ENCODE peak calls at places on chromosome 1, in nine cellular contexts. D is tibial nerve, P is HCT116, U is heart left ventricle, N is stomach, J is transverse colon, E is A549, S is Peyer's patch, Q is breast epithelium. I is an unnamed sample.

GRCh38 chr1:182484067-182484466 is 34.1 kb downstream of the RGSL1 start:
- DNase-seq in D (no peak), P (no peak), U (no peak), N (no peak), J (no peak), E (no peak), S (no peak), Q (no peak), I (no peak)

GRCh38 chr1:151133339-151133761 is 13.1 kb downstream of the SEMA6C start:
- DNase-seq in D (no peak), P (no peak), U (no peak), N (no peak), J (no peak), E (no peak), S (no peak), Q (no peak), I (no peak)

GRCh38 chr1:77031101-77031662 is 163.9 kb downstream of the ST6GALNAC5 start:
- DNase-seq in D (no peak), P (no peak), U (no peak), N (no peak), J (no peak), E (peak; percentile 26), S (no peak), Q (no peak), I (no peak)

GRCh38 chr1:98794196-98794886 is 132.8 kb downstream of the SNX7 start:
- DNase-seq in D (peak; percentile 50), P (peak; percentile 48), U (no peak), N (no peak), J (peak; percentile 36), E (peak; percentile 21), S (peak; percentile 62), Q (no peak), I (no peak)

GRCh38 chr1:220789532-220790147 is 2.9 kb downstream of the MTARC1 start:
- DNase-seq in D (no peak), P (no peak), U (no peak), N (no peak), J (no peak), E (no peak), S (no peak), Q (no peak), I (no peak)

GRCh38 chr1:225467193-225468020 is 39.6 kb upstream of the LBR start:
- DNase-seq in D (peak; percentile 50), P (no peak), U (peak; percentile 79), N (peak; percentile 63), J (peak; percentile 81), E (no peak), S (peak; percentile 94), Q (no peak), I (peak; percentile 63)

GRCh38 chr1:155913969-155914757 is 3.0 kb upstream of the RIT1 start:
- DNase-seq in D (no peak), P (no peak), U (no peak), N (no peak), J (no peak), E (no peak), S (no peak), Q (no peak), I (no peak)

GRCh38 chr1:115536279-115536816 is 105.4 kb upstream of the VANGL1 start:
- DNase-seq in D (no peak), P (no peak), U (no peak), N (no peak), J (no peak), E (no peak), S (no peak), Q (no peak), I (no peak)

GRCh38 chr1:60129916-60130315 is 56.3 kb upstream of the C1orf87 start:
- DNase-seq in D (no peak), P (no peak), U (no peak), N (no peak), J (no peak), E (no peak), S (no peak), Q (no peak), I (no peak)

GRCh38 chr1:19110266-19110927 is 99.7 kb downstream of the UBR4 start:
- DNase-seq in D (no peak), P (no peak), U (no peak), N (no peak), J (no peak), E (no peak), S (no peak), Q (no peak), I (no peak)

GRCh38 chr1:103273106-103273505 is 164.8 kb upstream of the COL11A1 start:
- DNase-seq in D (no peak), P (no peak), U (no peak), N (no peak), J (no peak), E (no peak), S (no peak), Q (no peak), I (no peak)

GRCh38 chr1:198734323-198735008 is 95.6 kb downstream of the PTPRC start:
- DNase-seq in D (no peak), P (no peak), U (no peak), N (no peak), J (no peak), E (no peak), S (no peak), Q (no peak), I (no peak)

GRCh38 chr1:12047120-12047876 is 15.8 kb upstream of the TNFRSF8 start:
- DNase-seq in D (no peak), P (no peak), U (no peak), N (no peak), J (no peak), E (no peak), S (peak; percentile 63), Q (no peak), I (no peak)

GRCh38 chr1:229027622-229028182 is 243.2 kb upstream of the RAB4A start:
- DNase-seq in D (peak; percentile 66), P (no peak), U (peak; percentile 38), N (no peak), J (peak; percentile 34), E (no peak), S (peak; percentile 64), Q (no peak), I (no peak)

GRCh38 chr1:224433041-224433670 is 1.4 kb downstream of the WDR26 start:
- DNase-seq in D (peak; percentile 44), P (no peak), U (no peak), N (no peak), J (peak; percentile 20), E (no peak), S (no peak), Q (no peak), I (peak; percentile 61)

GRCh38 chr1:38727629-38728175 is 131.9 kb downstream of the RRAGC start:
- DNase-seq in D (no peak), P (no peak), U (no peak), N (no peak), J (no peak), E (no peak), S (no peak), Q (no peak), I (no peak)

GRCh38 chr1:41437011-41437355 is 47.5 kb downstream of the EDN2 start:
- DNase-seq in D (no peak), P (no peak), U (no peak), N (no peak), J (no peak), E (no peak), S (no peak), Q (no peak), I (no peak)
- TF ChIP-seq POLR2A in D (no peak), P (no peak), U (no peak), N (no peak), J (no peak), E (no peak), S (no peak), Q (no peak), I (no peak)

DNA sequence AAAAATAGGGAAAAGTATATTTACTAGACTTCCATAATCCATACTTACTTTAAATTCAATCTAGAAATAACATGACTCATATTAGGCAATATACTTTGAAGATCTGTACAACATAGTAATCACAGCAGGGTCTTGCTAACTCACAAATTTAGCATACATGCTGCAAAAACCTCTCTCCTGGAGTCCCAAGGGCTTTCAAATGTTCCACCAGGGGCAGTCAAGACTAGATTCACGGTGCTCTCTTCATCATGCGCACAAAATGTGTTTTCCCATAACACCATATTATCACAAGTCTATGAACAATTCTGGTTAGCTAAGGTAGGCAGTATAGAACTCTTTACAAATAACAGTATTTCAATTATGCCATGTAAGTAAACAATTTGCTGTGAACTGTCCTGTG is 45.8 kb downstream of the SSX2IP start:
- DNase-seq in D (no peak), P (no peak), U (no peak), N (no peak), J (no peak), E (no peak), S (no peak), Q (no peak), I (no peak)
- TF ChIP-seq CTCF in D (no peak), P (peak; percentile 23), U (no peak), N (no peak), J (no peak), E (no peak), S (no peak), Q (no peak), I (no peak)

GRCh38 chr1:65419681-65420589 is 533 bp upstream of the LEPR start:
- DNase-seq in D (peak; percentile 96), P (peak; percentile 96), U (peak; percentile 99), N (peak; percentile 99), J (peak; percentile 99), E (peak; percentile 75), S (peak; percentile 99), Q (peak; percentile 97), I (peak; percentile 100)
- TF ChIP-seq POLR2A in D (no peak), P (peak; percentile 47), U (no peak), N (no peak), J (peak; percentile 52), E (no peak), S (peak; percentile 67), Q (no peak), I (no peak)

GRCh38 chr1:63317007-63317813 is 5.2 kb upstream of the FOXD3 start:
- DNase-seq in D (no peak), P (peak; percentile 78), U (peak; percentile 60), N (peak; percentile 85), J (peak; percentile 81), E (peak; percentile 71), S (peak; percentile 85), Q (peak; percentile 30), I (peak; percentile 87)
- TF ChIP-seq CTCF in D (peak; percentile 78), P (peak; percentile 88), U (peak; percentile 36), N (peak; percentile 41), J (peak; percentile 53), E (peak; percentile 55), S (no peak), Q (peak; percentile 39), I (no peak)

GRCh38 chr1:16375521-16376359 is 8.7 kb downstream of the SZRD1 start:
- DNase-seq in D (no peak), P (no peak), U (peak; percentile 47), N (no peak), J (no peak), E (no peak), S (no peak), Q (no peak), I (no peak)
- TF ChIP-seq POLR2A in D (no peak), P (no peak), U (no peak), N (no peak), J (no peak), E (no peak), S (no peak), Q (no peak), I (no peak)

GRCh38 chr1:161305872-161306519 is 3.8 kb downstream of the MPZ start:
- DNase-seq in D (peak; percentile 63), P (peak; percentile 80), U (peak; percentile 83), N (peak; percentile 90), J (peak; percentile 91), E (no peak), S (peak; percentile 96), Q (peak; percentile 75), I (peak; percentile 95)
- TF ChIP-seq CTCF in D (peak; percentile 14), P (peak; percentile 64), U (peak; percentile 12), N (no peak), J (no peak), E (no peak), S (no peak), Q (no peak), I (no peak)

GRCh38 chr1:2555634-2556276 is 416 bp upstream of the TNFRSF14 start:
- DNase-seq in D (peak; percentile 89), P (no peak), U (peak; percentile 79), N (peak; percentile 82), J (peak; percentile 88), E (no peak), S (peak; percentile 95), Q (peak; percentile 86), I (peak; percentile 92)
- TF ChIP-seq POLR2A in D (peak; percentile 74), P (no peak), U (no peak), N (no peak), J (peak; percentile 64), E (no peak), S (peak; percentile 86), Q (peak; percentile 66), I (no peak)

I was measured in lower leg skin.